ENCODE peak calls at places on chromosomes 12 and 14, in six cellular contexts. I is ovary, T is endodermal cell, G is AG09309, O is fibroblast of lung, A is AG04450. F is an unnamed sample.

GRCh38 chr12:131736807-131737484 is 26.1 kb downstream of the SFSWAP start:
- DNase-seq in I (no peak), T (peak), G (no peak), O (peak), A (peak), F (no peak)

GRCh38 chr14:99249389-99249788 is 22.6 kb downstream of the BCL11B start:
- DNase-seq in I (no peak), T (no peak), G (no peak), O (no peak), A (no peak), F (no peak)

GRCh38 chr12:6341439-6342139 is at the start of gene TNFRSF1A:
- DNase-seq in I (peak), T (peak), G (no peak), O (peak), A (peak), F (peak)

GRCh38 chr12:53045646-53046045 is 4.2 kb upstream of the TNS2 start:
- DNase-seq in I (peak), T (peak), G (no peak), O (no peak), A (no peak), F (no peak)

GRCh38 chr12:118582863-118583262 is 206.5 kb downstream of the SUDS3 start:
- DNase-seq in I (no peak), T (no peak), G (no peak), O (no peak), A (no peak), F (no peak)

GRCh38 chr12:26666286-26666685 is 166.7 kb downstream of the ITPR2 start:
- DNase-seq in I (no peak), T (no peak), G (no peak), O (no peak), A (no peak), F (no peak)

GRCh38 chr14:68621400-68622365 is 171.2 kb downstream of the ZFP36L1 start:
- DNase-seq in I (peak), T (peak), G (no peak), O (peak), A (peak), F (peak)

GRCh38 chr12:127079636-127080035 is 1187.3 kb upstream of the TMEM132C start:
- DNase-seq in I (no peak), T (no peak), G (no peak), O (no peak), A (no peak), F (no peak)

GRCh38 chr14:55583942-55584468 is 4.0 kb downstream of the KTN1 start:
- DNase-seq in I (no peak), T (no peak), G (no peak), O (no peak), A (no peak), F (no peak)

GRCh38 chr14:103259184-103259583 is 74.9 kb upstream of the EIF5 start:
- DNase-seq in I (no peak), T (no peak), G (no peak), O (no peak), A (no peak), F (no peak)

GRCh38 chr14:103259801-103260628 is 74.0 kb upstream of the EIF5 start:
- DNase-seq in I (no peak), T (no peak), G (no peak), O (peak), A (no peak), F (no peak)

GRCh38 chr14:103258211-103258610 is 75.8 kb upstream of the EIF5 start:
- DNase-seq in I (no peak), T (no peak), G (no peak), O (no peak), A (no peak), F (no peak)

GRCh38 chr14:103257211-103257962 is 76.7 kb upstream of the EIF5 start:
- DNase-seq in I (no peak), T (no peak), G (no peak), O (peak), A (no peak), F (no peak)

DNA sequence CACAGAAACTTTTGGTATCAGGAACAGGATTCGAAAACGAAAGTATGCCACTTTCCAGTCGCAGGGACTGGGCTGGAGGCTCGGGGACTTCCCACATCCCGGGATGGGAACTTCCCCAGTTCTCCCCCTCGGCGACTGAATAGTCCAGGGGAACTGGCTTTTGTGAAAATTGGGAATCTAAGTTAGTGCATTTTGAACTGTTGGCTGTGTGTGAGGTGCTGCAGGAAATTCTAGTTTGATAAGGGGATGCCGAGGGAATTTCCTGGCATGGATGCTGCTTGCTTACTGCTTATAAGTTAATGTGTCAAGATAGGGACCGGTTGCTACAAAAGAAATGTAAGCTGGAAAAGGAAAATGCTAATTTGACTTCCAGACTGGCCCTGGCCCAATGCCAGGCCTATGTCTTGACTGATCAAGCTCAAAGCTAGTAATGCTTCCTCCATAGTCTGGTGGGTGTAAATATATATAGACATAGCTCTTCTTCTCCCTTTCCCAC is 73.4 kb upstream of the EIF5 start:
- DNase-seq in I (peak), T (no peak), G (no peak), O (peak), A (no peak), F (peak)
- H3K4me3 ChIP-seq in I (peak), T (no peak), G (peak), O (peak), A (peak), F (peak)

DNA sequence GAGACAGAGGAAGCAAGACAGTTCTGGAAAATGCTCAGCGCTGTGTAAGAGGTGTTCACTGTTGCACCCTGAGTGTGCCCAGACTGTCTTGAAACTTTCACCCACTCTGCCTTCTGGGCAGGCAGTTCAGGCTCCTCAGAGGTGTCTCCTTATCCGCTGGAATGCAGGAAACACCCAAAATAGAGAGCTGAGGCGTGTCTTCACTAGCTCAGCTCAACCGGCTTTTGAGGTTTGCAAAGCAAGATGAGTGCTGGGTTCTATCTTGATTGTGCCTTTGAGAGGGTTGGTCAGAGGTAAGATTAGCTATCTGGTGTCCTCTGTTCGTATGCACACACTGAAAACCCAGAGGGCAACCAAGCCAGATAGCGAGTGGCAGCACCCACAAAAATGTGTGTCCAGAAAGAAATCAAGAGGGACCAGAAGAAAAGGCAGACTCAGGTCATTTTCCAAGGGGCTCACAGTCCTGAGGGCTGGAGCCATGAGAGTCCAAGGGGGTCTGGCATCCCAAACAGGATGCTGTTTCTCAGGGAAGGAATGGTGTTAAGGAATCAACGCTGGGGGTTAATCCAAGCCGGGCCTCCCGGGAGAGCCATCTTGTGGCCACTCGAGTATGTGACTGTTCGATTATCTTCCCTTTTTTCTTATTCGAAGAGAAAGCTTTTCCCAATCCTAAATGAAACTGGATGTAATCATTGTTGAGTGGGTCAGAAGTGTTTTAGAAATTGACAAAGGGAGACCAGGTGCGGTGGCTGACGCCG is 47.1 kb downstream of the TBX3 start:
- DNase-seq in I (no peak), T (peak), G (no peak), O (no peak), A (no peak), F (no peak)
- TF ChIP-seq CTCF in I (no peak), T (peak), G (peak), O (peak), A (peak), F (peak)

DNA sequence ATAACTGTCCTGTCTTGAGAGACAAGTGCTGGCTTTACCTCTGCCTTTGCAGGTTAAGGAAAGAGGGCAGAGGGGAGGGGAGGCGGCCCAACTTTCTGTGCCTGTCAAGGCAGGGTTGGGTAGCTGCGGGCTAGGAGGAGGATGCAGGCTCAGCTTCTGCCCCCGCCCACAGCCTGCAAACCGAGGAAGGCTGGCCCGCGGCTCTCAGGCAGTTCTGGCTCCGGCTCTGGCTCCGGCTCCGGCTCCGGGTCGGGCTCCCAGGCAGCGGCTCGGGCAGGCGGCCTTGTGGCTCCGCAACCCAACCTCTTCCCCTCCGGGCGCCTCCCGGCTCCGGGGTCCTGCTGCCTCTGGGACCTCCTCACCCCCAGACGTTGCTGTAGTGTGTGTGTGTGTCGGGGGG is 92.9 kb downstream of the TMEM30B start:
- DNase-seq in I (peak), T (peak), G (no peak), O (peak), A (no peak), F (no peak)
- H3K4me3 ChIP-seq in I (peak), T (no peak), G (peak), O (peak), A (no peak), F (no peak)

GRCh38 chr12:95316798-95317197 is 99.2 kb downstream of the VEZT start:
- DNase-seq in I (no peak), T (no peak), G (no peak), O (no peak), A (no peak), F (no peak)

GRCh38 chr12:95321516-95322246 is 104.1 kb downstream of the VEZT start:
- DNase-seq in I (no peak), T (no peak), G (no peak), O (no peak), A (no peak), F (no peak)

GRCh38 chr12:95319694-95320331 is 102.2 kb downstream of the VEZT start:
- DNase-seq in I (no peak), T (no peak), G (no peak), O (peak), A (no peak), F (no peak)

GRCh38 chr12:95322335-95322734 is 104.7 kb downstream of the VEZT start:
- DNase-seq in I (no peak), T (no peak), G (no peak), O (peak), A (no peak), F (no peak)

DNA sequence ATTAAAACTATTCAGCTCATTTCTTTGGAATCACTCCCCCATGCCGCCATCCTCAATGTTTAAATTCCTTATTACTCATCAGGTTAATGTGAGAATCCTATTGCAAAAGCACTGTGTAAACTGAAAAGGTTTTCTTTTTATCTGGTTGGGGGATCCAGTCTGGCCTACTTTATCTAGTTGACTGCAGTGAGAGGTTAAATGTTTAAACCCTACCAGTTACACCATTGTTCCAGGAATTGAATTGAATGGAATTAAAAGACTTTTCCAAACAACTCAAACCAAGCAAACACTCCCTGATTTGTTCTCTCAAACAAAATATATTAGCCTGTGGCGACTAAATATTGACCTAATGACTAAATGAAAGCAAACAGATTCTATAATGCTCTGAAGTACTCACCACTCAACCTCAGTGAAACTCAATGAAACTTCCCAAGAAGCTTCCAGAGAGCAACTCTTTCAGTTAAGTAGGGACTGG is 100.5 kb downstream of the VEZT start:
- DNase-seq in I (no peak), T (no peak), G (no peak), O (peak), A (peak), F (no peak)
- TF ChIP-seq CTCF in I (no peak), T (no peak), G (no peak), O (no peak), A (no peak), F (no peak)

GRCh38 chr14:101975231-101975630 is 10.9 kb downstream of the DYNC1H1 start:
- DNase-seq in I (no peak), T (no peak), G (no peak), O (no peak), A (no peak), F (no peak)

GRCh38 chr14:101969480-101969879 is 5.1 kb downstream of the DYNC1H1 start:
- DNase-seq in I (no peak), T (no peak), G (no peak), O (no peak), A (no peak), F (no peak)

GRCh38 chr14:101973356-101973755 is 9.0 kb downstream of the DYNC1H1 start:
- DNase-seq in I (no peak), T (no peak), G (no peak), O (peak), A (no peak), F (no peak)

GRCh38 chr14:101970830-101971400 is 6.5 kb downstream of the DYNC1H1 start:
- DNase-seq in I (no peak), T (no peak), G (no peak), O (no peak), A (no peak), F (no peak)

DNA sequence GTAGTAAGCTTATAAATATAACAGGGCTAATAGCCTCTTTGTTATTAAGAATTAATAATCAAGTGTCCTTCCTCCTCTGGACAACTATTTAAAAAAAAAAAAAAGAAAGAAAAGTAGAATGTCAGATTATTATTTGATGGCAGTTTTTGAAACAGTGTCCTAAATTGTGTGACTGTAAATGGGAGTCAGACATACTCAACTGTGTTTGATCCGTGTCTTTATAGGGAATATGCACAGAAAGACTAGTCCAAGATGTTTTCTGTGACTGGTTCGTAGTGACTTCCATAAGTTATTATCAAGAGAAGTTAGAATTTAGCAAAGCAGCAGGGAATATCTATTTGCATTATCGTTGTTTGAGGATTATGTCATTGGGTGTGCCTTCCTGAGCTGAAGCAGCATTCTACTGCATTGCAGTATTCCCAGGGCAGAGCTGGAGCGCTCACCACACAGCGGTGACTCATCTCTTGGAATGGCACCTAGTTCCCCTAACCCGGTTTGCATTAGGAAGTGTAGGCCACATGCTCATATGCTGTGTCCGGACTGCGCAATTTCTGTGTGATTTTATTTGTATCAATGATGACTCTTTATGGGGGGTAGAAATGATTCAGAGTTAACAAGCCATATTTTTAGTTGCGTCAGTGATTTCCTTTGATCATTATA is 7.9 kb downstream of the DYNC1H1 start:
- DNase-seq in I (peak), T (peak), G (peak), O (peak), A (peak), F (peak)
- H3K4me3 ChIP-seq in I (no peak), T (no peak), G (no peak), O (peak), A (no peak), F (no peak)

GRCh38 chr12:46108721-46109120 is 118.3 kb upstream of the SCAF11 start:
- DNase-seq in I (no peak), T (no peak), G (no peak), O (no peak), A (no peak), F (no peak)

GRCh38 chr12:46103691-46104090 is 113.3 kb upstream of the SCAF11 start:
- DNase-seq in I (no peak), T (no peak), G (no peak), O (no peak), A (no peak), F (no peak)

GRCh38 chr12:46107591-46107990 is 117.2 kb upstream of the SCAF11 start:
- DNase-seq in I (no peak), T (no peak), G (no peak), O (no peak), A (no peak), F (no peak)

GRCh38 chr12:46109343-46110219 is 119.2 kb upstream of the SCAF11 start:
- DNase-seq in I (no peak), T (no peak), G (no peak), O (no peak), A (no peak), F (no peak)

DNA sequence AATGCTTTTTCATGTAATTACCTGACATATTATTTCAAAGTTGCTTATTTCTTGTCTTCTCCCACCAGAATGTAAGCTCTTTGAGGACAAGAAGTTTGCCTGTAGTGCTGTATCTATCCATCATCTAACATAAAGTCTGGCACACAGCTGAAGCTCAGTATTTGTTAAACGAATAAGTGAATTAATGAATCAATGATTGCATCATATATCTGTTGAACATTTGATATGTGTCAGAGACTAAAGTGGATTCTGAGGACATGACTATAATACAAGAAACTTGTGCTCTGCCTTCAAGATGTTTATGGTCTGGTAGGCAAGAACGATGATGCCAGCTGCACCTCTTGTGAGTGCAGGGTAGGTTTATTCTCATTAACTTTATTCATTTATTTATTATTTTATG is 115.4 kb upstream of the SCAF11 start:
- DNase-seq in I (no peak), T (no peak), G (no peak), O (no peak), A (no peak), F (no peak)
- TF ChIP-seq CTCF in I (no peak), T (no peak), G (no peak), O (no peak), A (no peak), F (no peak)

DNA sequence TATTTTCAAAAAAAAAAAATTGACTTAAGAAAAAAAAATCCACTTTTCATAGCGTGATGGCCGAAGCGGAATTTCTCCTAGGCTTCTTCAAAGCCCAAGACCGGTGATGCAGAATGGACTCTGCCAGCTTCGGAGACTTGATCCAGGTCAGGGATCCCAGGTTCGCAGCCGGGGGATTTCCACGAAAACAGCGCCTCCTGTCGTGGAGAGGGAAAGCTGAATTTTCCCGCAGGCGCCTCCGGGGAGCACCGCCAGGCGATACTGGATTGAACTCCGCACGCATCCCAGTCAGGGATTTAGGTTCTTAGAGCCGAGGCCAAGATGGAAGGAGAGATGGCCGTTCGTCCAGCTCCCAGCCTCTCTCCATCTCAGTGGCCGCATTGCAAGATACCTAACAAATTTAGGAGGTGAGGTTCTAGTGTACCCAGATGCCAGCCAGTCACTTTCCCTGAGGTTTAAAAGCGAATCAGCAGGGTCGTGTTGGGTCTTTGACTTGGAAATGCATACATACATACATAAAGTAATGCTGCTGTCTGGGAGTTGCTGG is 2.2 kb downstream of the TTC6 start:
- DNase-seq in I (no peak), T (peak), G (no peak), O (no peak), A (no peak), F (no peak)
- H3K4me3 ChIP-seq in I (no peak), T (peak), G (no peak), O (no peak), A (no peak), F (no peak)